ENCODE peak calls at places on chromosomes 13 and 19, in four cellular contexts. P is mammary epithelial cell; V is CD4-positive, alpha-beta memory T cell; U is GM23338. O is an unnamed sample. For H3K4me1, the result is how much of the 10 kb centered on the place peaks cover.

GRCh38 chr19:4577020-4577782 is 17.7 kb upstream of the SEMA6B start:
- DNase-seq in P (no peak), V (no peak), U (peak), O (no peak)

GRCh38 chr13:80400164-80400767 is 59.3 kb upstream of the SPRY2 start:
- DNase-seq in P (no peak), V (no peak), U (no peak), O (peak)

GRCh38 chr13:24272452-24273161 is 36.8 kb upstream of the C1QTNF9 start:
- DNase-seq in P (no peak), V (no peak), U (no peak), O (no peak)

GRCh38 chr13:44147648-44148047 is 226.0 kb upstream of the SERP2 start:
- DNase-seq in P (no peak), V (no peak), U (no peak), O (no peak)

GRCh38 chr13:25752957-25753540 is 298.8 kb downstream of the SHISA2 start:
- DNase-seq in P (peak), V (no peak), U (no peak), O (no peak)

GRCh38 chr13:77893066-77893465 is 25.6 kb downstream of the EDNRB start:
- DNase-seq in P (no peak), V (no peak), U (peak), O (no peak)

GRCh38 chr13:32448224-32448623 is 20.3 kb upstream of the N4BP2L1 start:
- DNase-seq in P (no peak), V (no peak), U (no peak), O (no peak)

GRCh38 chr19:46515879-46516350 is 20.2 kb upstream of the PNMA8B start:
- DNase-seq in P (peak), V (peak), U (peak), O (peak)

GRCh38 chr19:35223856-35224505 is 4.6 kb downstream of the FAM187B start:
- DNase-seq in P (peak), V (no peak), U (no peak), O (no peak)

GRCh38 chr19:17536957-17537356 is 18.5 kb upstream of the COLGALT1 start:
- DNase-seq in P (no peak), V (no peak), U (no peak), O (no peak)

GRCh38 chr13:67859904-67860303 is 629.8 kb upstream of the PCDH9 start:
- DNase-seq in P (no peak), V (no peak), U (no peak), O (no peak)

GRCh38 chr13:110925023-110925608 is 10.2 kb upstream of the ANKRD10 start:
- DNase-seq in P (no peak), V (peak), U (peak), O (no peak)

GRCh38 chr13:110610955-110611595 is 4.3 kb upstream of the NAXD start:
- DNase-seq in P (no peak), V (no peak), U (no peak), O (no peak)

GRCh38 chr13:48155850-48156249 is 60.9 kb upstream of the MED4 start:
- DNase-seq in P (peak), V (peak), U (no peak), O (peak)

GRCh38 chr19:17259118-17259780 is 5.3 kb downstream of the USHBP1 start:
- DNase-seq in P (peak), V (no peak), U (no peak), O (no peak)

GRCh38 chr19:38303517-38304351 is at the start of gene C19orf33:
- DNase-seq in P (peak), V (no peak), U (peak), O (no peak)

GRCh38 chr13:40644838-40645620 is 21.4 kb downstream of the FOXO1 start:
- DNase-seq in P (peak), V (no peak), U (no peak), O (no peak)

GRCh38 chr19:11179716-11180297 is 17.5 kb downstream of the KANK2 start:
- DNase-seq in P (no peak), V (no peak), U (no peak), O (no peak)

GRCh38 chr13:29849071-29849541 is 1.3 kb downstream of the UBL3 start:
- DNase-seq in P (peak), V (peak), U (peak), O (peak)

GRCh38 chr13:69603144-69603853 is 504.3 kb upstream of the ATXN8OS start:
- DNase-seq in P (no peak), V (no peak), U (no peak), O (no peak)

GRCh38 chr19:38229585-38230073 is 5.6 kb upstream of the DPF1 start:
- DNase-seq in P (peak), V (peak), U (peak), O (peak)

GRCh38 chr13:98333481-98333880 is 156.4 kb upstream of the RNF113B start:
- DNase-seq in P (no peak), V (no peak), U (no peak), O (no peak)

GRCh38 chr19:40389404-40390083 is 437 bp downstream of the HIPK4 start:
- DNase-seq in P (no peak), V (no peak), U (no peak), O (no peak)

GRCh38 chr19:11479470-11480080 is 1.3 kb downstream of the ELAVL3 start:
- DNase-seq in P (no peak), V (peak), U (peak), O (no peak)

GRCh38 chr13:96279904-96280303 is 190.0 kb downstream of the HS6ST3 start:
- DNase-seq in P (no peak), V (no peak), U (no peak), O (no peak)

GRCh38 chr13:94630858-94631257 is 29.2 kb downstream of the GPR180 start:
- DNase-seq in P (no peak), V (no peak), U (no peak), O (no peak)

GRCh38 chr13:42876270-42876714 is 94.9 kb downstream of the FAM216B start:
- DNase-seq in P (peak), V (no peak), U (peak), O (no peak)

GRCh38 chr13:42878721-42879120 is 97.3 kb downstream of the FAM216B start:
- DNase-seq in P (no peak), V (no peak), U (no peak), O (no peak)

GRCh38 chr13:42880241-42880640 is 98.9 kb downstream of the FAM216B start:
- DNase-seq in P (no peak), V (no peak), U (no peak), O (no peak)

GRCh38 chr13:42875448-42876269 is 94.3 kb downstream of the FAM216B start:
- DNase-seq in P (no peak), V (no peak), U (peak), O (no peak)

DNA sequence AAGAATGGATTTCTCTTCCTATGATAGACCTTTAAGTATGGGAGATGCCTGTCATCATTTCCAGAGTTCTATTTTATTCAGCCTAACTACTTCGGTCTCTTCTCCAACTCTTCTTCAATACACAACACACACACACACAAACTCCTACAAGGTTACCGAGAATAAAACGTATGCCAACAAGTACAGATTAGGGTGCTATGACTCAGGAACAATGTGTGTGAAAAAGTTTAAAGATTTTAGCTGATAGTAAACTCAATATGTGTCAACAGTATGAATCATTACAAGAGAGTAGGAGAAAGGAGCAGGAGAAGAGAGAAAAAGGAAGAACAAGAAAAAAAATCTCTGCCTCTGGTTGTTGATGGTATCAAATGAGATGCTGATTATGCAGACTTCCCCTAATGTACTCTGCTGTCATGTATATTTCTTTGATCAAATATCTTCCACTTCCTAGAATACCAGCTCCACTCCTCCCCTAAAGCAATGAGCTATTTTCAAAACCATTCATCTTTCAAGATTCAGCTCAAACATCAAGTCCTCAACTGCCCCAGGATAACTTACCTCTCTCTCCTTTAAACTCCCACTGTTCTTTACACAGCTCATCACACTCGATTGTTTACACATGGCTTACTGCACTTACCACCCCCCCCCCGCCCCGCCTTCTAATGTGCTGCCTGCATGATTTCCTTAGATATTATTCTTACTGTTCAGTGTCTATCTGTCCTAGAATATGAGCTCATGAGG is 95.6 kb downstream of the FAM216B start:
- DNase-seq in P (peak), V (no peak), U (no peak), O (no peak)
- H3K4me3 ChIP-seq in P (no peak), V (no peak), U (no peak), O (no peak)

GRCh38 chr13:43009506-43009905 is 13.9 kb upstream of the DNAJC15 start:
- DNase-seq in P (no peak), V (no peak), U (no peak), O (no peak)

GRCh38 chr13:43003729-43004128 is 11.7 kb upstream of the EPSTI1 start:
- DNase-seq in P (no peak), V (no peak), U (no peak), O (no peak)

GRCh38 chr13:43005460-43006236 is 13.6 kb upstream of the EPSTI1 start:
- DNase-seq in P (no peak), V (no peak), U (peak), O (no peak)

GRCh38 chr13:43008591-43008990 is 14.8 kb upstream of the DNAJC15 start:
- DNase-seq in P (no peak), V (no peak), U (no peak), O (no peak)

GRCh38 chr13:43006893-43007631 is 15.0 kb upstream of the EPSTI1 start:
- DNase-seq in P (peak), V (no peak), U (no peak), O (no peak)
- H3K4me1 ChIP-seq in P (under half), V (under half), U (under half), O (under half)

GRCh38 chr13:43058318-43058674 is 34.9 kb downstream of the DNAJC15 start:
- DNase-seq in P (peak), V (no peak), U (no peak), O (no peak)

GRCh38 chr13:43061496-43062280 is 38.3 kb downstream of the DNAJC15 start:
- DNase-seq in P (peak), V (no peak), U (no peak), O (no peak)

GRCh38 chr13:43057653-43058317 is 34.4 kb downstream of the DNAJC15 start:
- DNase-seq in P (no peak), V (peak), U (peak), O (peak)

GRCh38 chr13:43054803-43055802 is 31.7 kb downstream of the DNAJC15 start:
- DNase-seq in P (peak), V (peak), U (peak), O (no peak)

DNA sequence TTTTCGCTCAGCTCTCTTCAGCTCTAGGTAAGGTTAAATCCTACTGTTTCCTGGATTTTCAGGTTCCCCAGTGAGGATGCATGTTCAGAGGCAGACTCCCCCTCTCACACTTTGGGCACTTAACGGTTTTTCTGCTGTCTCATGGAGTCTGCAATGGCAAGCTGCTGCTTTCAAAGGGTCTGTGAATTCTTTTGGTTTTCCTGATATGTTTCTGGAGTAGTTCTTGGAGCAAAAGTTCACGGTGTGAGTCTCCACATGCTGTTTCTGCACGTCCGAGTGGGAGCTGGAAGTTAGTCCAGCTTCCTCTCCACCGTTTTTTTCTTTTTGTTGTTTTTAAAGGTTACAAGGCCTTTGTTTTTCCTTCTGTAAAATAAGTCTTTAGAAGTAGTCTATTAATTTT is 35.5 kb downstream of the DNAJC15 start:
- DNase-seq in P (no peak), V (no peak), U (no peak), O (no peak)
- H3K27ac ChIP-seq in P (peak), V (no peak), U (peak), O (no peak)

DNA sequence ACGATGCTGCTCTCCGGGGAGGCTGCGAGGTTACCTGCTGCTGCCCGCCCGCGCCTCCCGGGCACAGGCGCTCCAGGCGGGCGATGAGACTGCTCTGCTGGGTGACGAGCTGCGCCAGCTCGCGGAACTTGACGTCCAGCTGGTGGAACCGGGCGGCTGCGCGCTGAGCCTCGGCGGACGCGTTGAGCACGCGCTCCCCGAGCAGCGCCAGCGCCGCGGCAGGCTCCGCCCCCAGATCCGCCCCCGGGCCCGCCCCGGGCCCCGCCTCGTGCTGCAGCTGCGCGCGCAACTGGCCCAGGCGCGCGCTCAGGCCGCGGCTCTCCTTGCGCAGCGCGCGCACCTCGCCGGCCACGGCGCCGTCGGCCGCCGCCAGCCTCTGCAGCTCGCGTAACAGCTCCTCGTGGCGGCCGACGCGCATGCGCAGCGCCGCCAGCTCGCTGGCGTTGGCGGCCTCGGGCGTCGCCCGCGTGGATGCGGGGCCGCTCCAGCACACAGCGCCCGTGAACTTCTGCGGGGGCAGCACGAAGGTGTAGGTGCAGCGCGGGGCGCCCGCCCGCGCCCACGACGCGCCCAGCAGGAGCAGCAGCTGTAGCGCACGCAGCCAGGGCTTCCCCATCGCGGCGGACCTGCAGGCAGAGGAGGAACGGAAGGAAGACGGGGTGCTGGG is 6.4 kb downstream of the ANGPTL6 start:
- DNase-seq in P (peak), V (peak), U (peak), O (peak)
- H3K4me3 ChIP-seq in P (peak), V (peak), U (peak), O (peak)

GRCh38 chr19:48780684-48781391 is 25.5 kb downstream of the FGF21 start:
- DNase-seq in P (no peak), V (no peak), U (no peak), O (no peak)
- H3K4me1 ChIP-seq in P (under half), V (under half), U (under half), O (under half)

DNA sequence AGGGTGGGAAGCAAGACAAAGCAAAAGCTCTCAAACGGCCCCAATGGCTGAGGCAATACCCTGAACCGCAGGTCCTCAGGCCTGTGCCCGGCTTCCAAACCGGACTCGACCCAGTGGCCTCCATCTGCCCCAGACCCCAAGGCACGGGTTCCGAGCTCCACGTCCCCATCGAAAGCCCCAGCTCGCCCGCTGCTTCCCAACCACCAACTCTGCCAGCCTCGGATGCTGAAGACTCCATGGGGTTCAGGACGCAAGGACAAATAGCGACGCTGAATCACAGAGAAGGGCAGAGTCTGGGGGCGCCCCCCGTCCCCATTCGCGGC is 559 bp downstream of the POLR2E start:
- DNase-seq in P (no peak), V (no peak), U (no peak), O (no peak)
- H3K27ac ChIP-seq in P (peak), V (peak), U (no peak), O (peak)

GRCh38 chr19:1450735-1451669 is 1.1 kb downstream of the APC2 start:
- DNase-seq in P (no peak), V (no peak), U (no peak), O (no peak)
- H3K4me3 ChIP-seq in P (no peak), V (no peak), U (peak), O (no peak)

DNA sequence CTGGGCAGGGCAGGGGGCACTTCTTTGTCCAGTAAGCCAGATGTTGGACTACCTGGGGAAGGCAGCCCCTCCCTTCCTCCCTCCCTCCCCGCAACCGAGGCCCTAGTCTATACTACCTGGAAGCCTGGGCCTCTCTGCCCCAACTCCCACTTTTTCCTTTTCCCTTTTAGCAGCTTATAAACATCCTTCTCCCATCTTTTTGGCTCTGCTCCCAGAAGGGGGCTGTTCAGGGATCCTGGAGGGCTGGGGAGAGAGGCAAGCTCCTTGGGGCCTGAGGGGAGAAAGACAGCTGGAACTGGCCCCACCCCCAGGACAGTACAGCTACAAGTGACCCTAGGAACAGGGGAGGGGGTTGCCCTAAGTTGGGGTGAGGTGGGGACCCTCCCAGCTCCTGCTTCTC is 44.9 kb downstream of the LYL1 start:
- DNase-seq in P (no peak), V (no peak), U (no peak), O (no peak)
- H3K4me1 ChIP-seq in P (half or more), V (under half), U (half or more), O (under half)

GRCh38 chr19:28634031-28634328 is 579.0 kb downstream of the UQCRFS1 start:
- DNase-seq in P (no peak), V (no peak), U (no peak), O (no peak)
- H3K27ac ChIP-seq in P (no peak), V (no peak), U (no peak), O (no peak)

O was measured in CD8-positive, alpha-beta memory T cell.